ENCODE peak calls at places on chromosome X, in six cellular contexts. M is right atrium auricular region, Z is lung, V is choroid plexus epithelial cell, Q is tibial artery, R is right lobe of liver. J is an unnamed sample.

GRCh38 chrX:69309074-69309792 is 144.0 kb upstream of the PJA1 start:
- DNase-seq in M (no peak), Z (no peak), V (no peak), Q (no peak), R (no peak), J (no peak)

GRCh38 chrX:38857736-38858432 is 56.6 kb downstream of the MID1IP1 start:
- DNase-seq in M (no peak), Z (no peak), V (no peak), Q (no peak), R (no peak), J (no peak)

GRCh38 chrX:17882680-17883079 is 21.6 kb upstream of the RAI2 start:
- DNase-seq in M (no peak), Z (no peak), V (no peak), Q (no peak), R (no peak), J (no peak)

GRCh38 chrX:53078943-53079342 is 3.2 kb upstream of the TSPYL2 start:
- DNase-seq in M (no peak), Z (no peak), V (no peak), Q (no peak), R (no peak), J (no peak)

GRCh38 chrX:65537229-65537628 is 2.6 kb upstream of the LAS1L start:
- DNase-seq in M (no peak), Z (no peak), V (no peak), Q (no peak), R (no peak), J (no peak)

GRCh38 chrX:32269877-32270276 is 941.5 kb downstream of the DMD start:
- DNase-seq in M (no peak), Z (no peak), V (no peak), Q (no peak), R (no peak), J (no peak)

GRCh38 chrX:39112143-39112542 is 310.9 kb downstream of the MID1IP1 start:
- DNase-seq in M (no peak), Z (no peak), V (no peak), Q (no peak), R (no peak), J (no peak)

GRCh38 chrX:20118065-20118824 is 1.5 kb upstream of the MAP7D2 start:
- DNase-seq in M (no peak), Z (no peak), V (no peak), Q (no peak), R (no peak), J (no peak)

GRCh38 chrX:124217289-124218251 is 114.9 kb upstream of the TEX13D start:
- DNase-seq in M (no peak), Z (no peak), V (no peak), Q (no peak), R (no peak), J (peak; percentile 53)

GRCh38 chrX:48498374-48498809 is 10.4 kb upstream of the PORCN start:
- DNase-seq in M (no peak), Z (no peak), V (peak; percentile 42), Q (no peak), R (no peak), J (no peak)

GRCh38 chrX:21802844-21803243 is 36.6 kb upstream of the MBTPS2 start:
- DNase-seq in M (no peak), Z (no peak), V (no peak), Q (no peak), R (no peak), J (no peak)

GRCh38 chrX:71912156-71912555 is 1.5 kb downstream of the NHSL2 start:
- DNase-seq in M (no peak), Z (no peak), V (no peak), Q (no peak), R (no peak), J (no peak)
- H3K4me3 ChIP-seq in M (peak overlapping the region; percentile 33), Z (no peak overlapping the region), V (no peak overlapping the region), Q (peak overlapping the region; percentile 50), R (no peak overlapping the region), J (peak overlapping the region; percentile 93)

GRCh38 chrX:126165721-126166401 is at the start of gene DCAF12L2:
- DNase-seq in M (no peak), Z (no peak), V (no peak), Q (no peak), R (no peak), J (peak; percentile 24)

GRCh38 chrX:126170715-126171114 is 4.6 kb upstream of the DCAF12L2 start:
- DNase-seq in M (no peak), Z (no peak), V (no peak), Q (no peak), R (no peak), J (no peak)

GRCh38 chrX:126167560-126167959 is 1.5 kb upstream of the DCAF12L2 start:
- DNase-seq in M (no peak), Z (no peak), V (no peak), Q (no peak), R (no peak), J (no peak)

GRCh38 chrX:126164689-126165400 is 1.2 kb downstream of the DCAF12L2 start:
- DNase-seq in M (no peak), Z (no peak), V (no peak), Q (no peak), R (no peak), J (no peak)

GRCh38 chrX:126165401-126165720 is 728 bp downstream of the DCAF12L2 start:
- DNase-seq in M (no peak), Z (no peak), V (no peak), Q (no peak), R (no peak), J (no peak)
- H3K4me3 ChIP-seq in M (no peak overlapping the region), Z (no peak overlapping the region), V (no peak overlapping the region), Q (peak overlapping the region; percentile 55), R (no peak overlapping the region), J (no peak overlapping the region)

GRCh38 chrX:40146471-40147398 is 49.0 kb upstream of the BCOR start:
- DNase-seq in M (no peak), Z (no peak), V (peak; percentile 49), Q (no peak), R (peak; percentile 67), J (no peak)

GRCh38 chrX:40145001-40145631 is 47.4 kb upstream of the BCOR start:
- DNase-seq in M (no peak), Z (no peak), V (no peak), Q (no peak), R (no peak), J (no peak)

GRCh38 chrX:40144576-40144975 is 46.8 kb upstream of the BCOR start:
- DNase-seq in M (no peak), Z (no peak), V (no peak), Q (no peak), R (no peak), J (no peak)

GRCh38 chrX:40147399-40148188 is 49.8 kb upstream of the BCOR start:
- DNase-seq in M (no peak), Z (no peak), V (no peak), Q (no peak), R (no peak), J (no peak)

DNA sequence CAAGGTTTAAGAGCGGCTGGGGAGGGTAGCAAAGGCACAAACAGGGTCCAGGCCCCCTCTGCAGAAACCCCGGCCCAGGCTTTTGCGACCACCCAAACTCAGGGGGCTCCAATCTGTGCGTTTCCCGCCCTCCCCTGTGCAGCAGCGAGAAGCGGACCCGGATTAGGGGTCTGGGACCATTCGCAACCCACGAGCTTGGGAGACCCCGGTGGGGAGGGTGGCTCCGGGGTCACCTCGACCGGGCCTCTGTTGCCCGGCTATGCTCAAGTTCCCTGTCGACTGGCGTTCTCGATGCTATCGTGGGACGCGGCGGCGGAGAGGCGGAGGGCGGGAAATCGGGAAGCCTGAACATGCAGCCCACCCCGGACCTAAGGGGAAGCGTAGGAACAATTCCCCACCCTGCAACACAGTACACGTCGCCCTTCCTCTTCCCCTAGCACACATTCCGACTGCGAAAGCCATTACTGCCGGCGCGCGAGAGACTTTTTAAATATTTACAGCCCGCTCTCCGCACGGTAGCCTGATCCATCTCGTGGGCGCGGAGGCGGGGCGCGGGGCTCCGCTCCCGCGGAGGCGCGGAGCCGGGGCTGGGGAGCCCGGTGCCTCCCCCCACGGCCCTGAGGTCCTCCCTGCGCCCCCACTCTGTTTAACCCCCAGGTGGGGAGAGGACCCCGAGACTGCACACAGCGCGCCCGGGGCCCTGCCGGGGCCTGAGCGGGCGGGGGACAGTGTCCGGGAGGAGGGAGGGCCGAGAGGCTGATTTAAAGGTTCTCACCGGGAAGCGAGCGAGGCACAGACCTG is 48.1 kb upstream of the BCOR start:
- DNase-seq in M (no peak), Z (no peak), V (no peak), Q (no peak), R (no peak), J (no peak)
- H3K4me3 ChIP-seq in M (peak overlapping the region; percentile 37), Z (no peak overlapping the region), V (peak overlapping the region; percentile 54), Q (peak overlapping the region; percentile 60), R (peak overlapping the region; percentile 51), J (peak overlapping the region; percentile 75)

DNA sequence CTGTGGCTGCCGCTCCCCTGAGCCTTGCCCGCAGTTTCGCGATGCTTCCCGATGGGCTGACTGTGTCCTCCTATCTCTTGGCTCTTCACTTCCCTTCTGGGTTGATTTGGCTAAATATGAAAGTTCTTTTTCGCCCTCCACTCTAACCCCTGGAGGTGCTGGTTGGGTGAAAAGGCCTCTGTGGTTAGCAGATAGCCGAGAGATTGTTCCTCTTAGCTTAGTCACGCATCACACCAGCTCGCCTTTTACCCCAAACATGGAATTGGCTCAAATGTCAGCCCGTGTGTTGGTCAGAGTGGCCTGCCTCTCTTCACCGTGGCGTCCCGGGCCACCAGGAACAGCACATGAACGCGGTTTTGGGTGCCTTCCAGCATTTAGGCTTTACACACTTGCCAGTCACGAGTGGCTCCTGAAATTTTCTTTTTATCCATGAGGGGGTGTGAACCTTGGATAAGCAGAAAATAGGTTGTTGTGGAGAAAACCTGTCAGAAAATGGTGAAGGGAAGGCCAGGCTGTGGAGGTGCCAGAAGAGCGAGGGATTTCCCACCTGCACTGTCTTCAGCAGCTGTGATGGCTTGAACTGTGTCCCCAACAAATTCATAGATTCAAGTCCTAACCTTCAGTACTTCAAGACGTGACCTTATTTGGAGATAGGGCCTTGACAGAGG is 8.9 kb downstream of the CLCN4 start:
- DNase-seq in M (no peak), Z (no peak), V (no peak), Q (no peak), R (no peak), J (no peak)
- H3K4me3 ChIP-seq in M (no peak overlapping the region), Z (no peak overlapping the region), V (no peak overlapping the region), Q (no peak overlapping the region), R (no peak overlapping the region), J (no peak overlapping the region)

J was measured in neuronal stem cell.